ENCODE peak calls at places on chromosomes 2 and 18, in four cellular contexts. L is adrenal gland, D is transverse colon, R is HCT116. P is an unnamed sample.

GRCh38 chr18:46275370-46275769 is 171.2 kb downstream of the HAUS1 start:
- DNase-seq in L (no peak), D (no peak), R (no peak), P (no peak)

GRCh38 chr2:173982918-173983317 is 17.7 kb upstream of the SP3 start:
- DNase-seq in L (no peak), D (no peak), R (no peak), P (no peak)

GRCh38 chr2:175156534-175156933 is 11.5 kb downstream of the ATF2 start:
- DNase-seq in L (no peak), D (peak), R (no peak), P (no peak)

GRCh38 chr2:236544362-236544761 is 25.3 kb upstream of the ACKR3 start:
- DNase-seq in L (no peak), D (no peak), R (no peak), P (no peak)

GRCh38 chr18:2478662-2479061 is 92.6 kb downstream of the METTL4 start:
- DNase-seq in L (no peak), D (no peak), R (no peak), P (no peak)

GRCh38 chr2:167289651-167290410 is 401.6 kb downstream of the XIRP2 start:
- DNase-seq in L (no peak), D (no peak), R (no peak), P (peak)

GRCh38 chr18:50924372-50924771 is 43.5 kb upstream of the ELAC1 start:
- DNase-seq in L (no peak), D (no peak), R (no peak), P (no peak)

GRCh38 chr2:198546091-198546490 is 741.7 kb downstream of the PLCL1 start:
- DNase-seq in L (no peak), D (no peak), R (no peak), P (no peak)

GRCh38 chr2:168315331-168316072 is 68.1 kb upstream of the STK39 start:
- DNase-seq in L (no peak), D (no peak), R (no peak), P (no peak)

GRCh38 chr2:218832081-218832480 is 478 bp upstream of the PRKAG3 start:
- DNase-seq in L (no peak), D (no peak), R (no peak), P (no peak)

GRCh38 chr2:27336173-27336572 is 13.3 kb upstream of the MPV17 start:
- DNase-seq in L (no peak), D (no peak), R (no peak), P (no peak)

GRCh38 chr18:519019-519879 is 18.7 kb upstream of the COLEC12 start:
- DNase-seq in L (peak), D (peak), R (no peak), P (no peak)

GRCh38 chr2:207854484-207855386 is 85.0 kb upstream of the FZD5 start:
- DNase-seq in L (no peak), D (no peak), R (no peak), P (no peak)

GRCh38 chr2:128178650-128179460 is 87.9 kb downstream of the UGGT1 start:
- DNase-seq in L (peak), D (peak), R (peak), P (peak)

GRCh38 chr2:1729264-1729663 is 15.1 kb downstream of the PXDN start:
- DNase-seq in L (no peak), D (no peak), R (no peak), P (no peak)

GRCh38 chr18:24876266-24876665 is 415.8 kb downstream of the HRH4 start:
- DNase-seq in L (no peak), D (no peak), R (no peak), P (no peak)

GRCh38 chr2:161308178-161308955 is at the start of gene PSMD14:
- DNase-seq in L (peak), D (peak), R (peak), P (peak)
- TF ChIP-seq POLR2A in L (peak), D (peak), R (peak), P (peak)

GRCh38 chr2:67565761-67566160 is 168.6 kb downstream of the ETAA1 start:
- DNase-seq in L (no peak), D (no peak), R (no peak), P (no peak)

GRCh38 chr2:67566292-67566691 is 169.2 kb downstream of the ETAA1 start:
- DNase-seq in L (no peak), D (no peak), R (no peak), P (no peak)

GRCh38 chr2:67566958-67567635 is 170.0 kb downstream of the ETAA1 start:
- DNase-seq in L (no peak), D (no peak), R (no peak), P (no peak)

GRCh38 chr2:67564076-67564475 is 166.9 kb downstream of the ETAA1 start:
- DNase-seq in L (no peak), D (no peak), R (no peak), P (no peak)

GRCh38 chr2:67564626-67565025 is 167.5 kb downstream of the ETAA1 start:
- DNase-seq in L (no peak), D (no peak), R (no peak), P (no peak)
- TF ChIP-seq POLR2A in L (no peak), D (no peak), R (no peak), P (no peak)

GRCh38 chr2:96962567-96963203 is 23.7 kb downstream of the FAM178B start:
- DNase-seq in L (no peak), D (peak), R (no peak), P (no peak)

GRCh38 chr2:96959406-96960110 is 26.8 kb downstream of the FAM178B start:
- DNase-seq in L (no peak), D (no peak), R (no peak), P (no peak)

GRCh38 chr2:96960956-96961350 is 25.4 kb downstream of the FAM178B start:
- DNase-seq in L (no peak), D (no peak), R (no peak), P (no peak)

GRCh38 chr2:96961551-96961950 is 24.8 kb downstream of the FAM178B start:
- DNase-seq in L (no peak), D (no peak), R (no peak), P (no peak)

GRCh38 chr2:96960271-96960955 is 26.0 kb downstream of the FAM178B start:
- DNase-seq in L (peak), D (peak), R (peak), P (peak)
- TF ChIP-seq POLR2A in L (no peak), D (no peak), R (no peak), P (no peak)

GRCh38 chr2:181123798-181124217 is 143.4 kb downstream of the UBE2E3 start:
- DNase-seq in L (no peak), D (peak), R (no peak), P (no peak)

GRCh38 chr2:181124499-181124898 is 144.1 kb downstream of the UBE2E3 start:
- DNase-seq in L (no peak), D (no peak), R (no peak), P (no peak)

GRCh38 chr2:181125364-181125763 is 145.0 kb downstream of the UBE2E3 start:
- DNase-seq in L (no peak), D (no peak), R (no peak), P (no peak)

GRCh38 chr2:181128199-181128598 is 147.8 kb downstream of the UBE2E3 start:
- DNase-seq in L (no peak), D (no peak), R (no peak), P (no peak)

DNA sequence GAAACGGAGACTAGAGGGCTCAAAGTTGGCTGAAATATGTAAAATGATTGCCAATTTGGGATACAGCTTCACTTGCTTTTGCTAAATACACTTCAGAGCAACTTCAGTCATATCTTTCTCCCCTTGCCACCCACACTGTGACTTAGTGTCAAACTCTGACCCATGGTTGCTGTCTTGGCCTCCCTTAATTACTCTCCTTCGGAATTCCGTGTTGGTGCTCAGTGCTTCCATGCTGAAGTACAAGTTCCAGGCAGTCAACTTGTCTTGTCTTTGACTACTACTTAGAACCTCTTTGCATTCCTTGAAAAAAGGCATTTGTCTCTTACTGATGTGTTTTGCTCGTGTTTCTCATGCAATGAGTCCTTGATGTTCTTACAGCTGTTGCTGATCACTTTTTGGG is 145.9 kb downstream of the UBE2E3 start:
- DNase-seq in L (no peak), D (no peak), R (no peak), P (no peak)
- TF ChIP-seq POLR2A in L (no peak), D (no peak), R (no peak), P (no peak)

GRCh38 chr2:44748-45341 is 1.5 kb downstream of the FAM110C start:
- DNase-seq in L (no peak), D (peak), R (no peak), P (no peak)

GRCh38 chr2:45342-46130 is 769 bp downstream of the FAM110C start:
- DNase-seq in L (peak), D (peak), R (no peak), P (no peak)

GRCh38 chr2:47346-48218 is 1.3 kb upstream of the FAM110C start:
- DNase-seq in L (no peak), D (peak), R (no peak), P (no peak)

GRCh38 chr2:46131-46470 is 204 bp downstream of the FAM110C start:
- DNase-seq in L (no peak), D (no peak), R (no peak), P (no peak)

DNA sequence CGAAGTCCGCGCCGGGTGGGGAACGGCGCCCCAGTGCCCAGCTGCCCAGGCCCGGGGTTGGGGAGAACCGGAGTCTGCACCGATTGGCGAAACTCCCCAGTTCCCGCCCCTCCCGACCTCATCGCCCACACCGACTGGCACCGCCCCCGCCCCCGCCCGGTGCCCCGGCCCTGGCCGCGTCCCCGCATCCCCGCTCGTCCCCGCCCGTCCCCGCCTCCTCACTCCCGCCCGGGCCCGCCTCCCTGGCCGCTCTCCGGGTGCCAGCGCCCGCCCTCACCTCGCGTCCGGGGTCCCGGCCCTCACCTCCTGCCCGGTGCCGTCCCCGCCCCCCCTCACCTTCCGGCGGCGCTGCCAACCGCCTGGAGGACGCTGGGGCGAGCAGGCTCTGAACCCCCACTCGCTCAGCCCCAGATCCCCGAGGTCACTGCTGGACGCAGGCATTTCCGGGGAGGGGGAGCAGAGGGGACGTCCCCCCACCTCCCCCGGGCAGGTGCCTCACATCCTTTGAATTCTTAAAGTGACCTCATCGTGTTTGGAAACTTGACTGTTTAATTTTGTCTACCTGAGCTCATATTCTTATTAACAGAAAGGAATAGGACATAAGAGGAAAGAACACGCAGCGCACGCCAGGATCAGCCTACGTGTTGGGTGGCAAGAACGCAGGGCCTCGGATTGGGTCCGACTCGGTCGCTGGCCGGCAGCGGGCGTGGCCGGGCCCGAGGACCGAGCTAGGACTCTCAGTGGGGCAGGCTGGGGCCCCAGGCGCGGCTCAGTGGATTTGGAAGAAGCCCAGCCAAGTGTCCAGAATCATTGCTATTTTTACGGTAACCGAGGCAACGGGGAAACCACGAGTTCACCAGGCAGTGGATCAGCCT is at the start of gene FAM110C:
- DNase-seq in L (peak), D (peak), R (no peak), P (no peak)
- TF ChIP-seq POLR2A in L (no peak), D (peak), R (no peak), P (no peak)

DNA sequence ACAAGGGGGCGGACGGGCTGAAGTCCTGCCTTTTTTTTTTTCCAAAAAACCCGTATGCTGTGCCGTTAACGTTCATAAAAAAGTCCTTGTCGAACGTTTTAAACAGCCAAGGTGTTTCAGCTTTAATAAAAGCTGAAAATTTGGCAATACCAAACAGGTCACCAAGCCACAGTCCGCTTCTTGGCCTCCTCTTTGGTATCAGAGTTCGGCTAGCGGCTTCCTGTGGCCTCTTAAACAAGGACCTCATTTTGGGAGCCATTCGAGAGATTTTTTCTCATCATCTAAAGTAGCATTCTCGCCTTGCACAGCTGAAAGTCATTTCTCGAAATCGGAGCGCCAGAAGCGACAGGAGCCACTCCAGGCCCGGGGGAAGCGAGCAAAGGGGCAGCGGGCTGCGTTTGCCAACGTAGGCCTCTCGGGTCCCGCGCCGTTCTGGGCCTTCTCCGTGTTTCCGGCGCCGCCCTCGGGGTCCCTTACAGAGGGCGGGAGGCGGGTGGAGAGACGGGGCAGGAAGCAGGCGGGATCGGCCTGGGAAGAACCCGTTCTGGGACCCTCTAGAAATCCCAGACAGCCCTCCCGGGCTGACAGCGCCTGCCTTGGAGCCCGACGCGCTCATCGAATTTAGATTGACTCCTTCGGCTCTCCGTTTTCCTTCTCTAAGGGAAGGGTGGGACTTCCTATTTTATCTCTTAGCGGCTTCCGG is 560 bp upstream of the ZNF407 start:
- DNase-seq in L (peak), D (peak), R (no peak), P (no peak)
- TF ChIP-seq POLR2A in L (no peak), D (no peak), R (no peak), P (no peak)

GRCh38 chr18:22325396-22325795 is 92.3 kb downstream of the CTAGE1 start:
- DNase-seq in L (no peak), D (no peak), R (no peak), P (no peak)

GRCh38 chr18:22320736-22321135 is 97.0 kb downstream of the CTAGE1 start:
- DNase-seq in L (no peak), D (no peak), R (no peak), P (no peak)

GRCh38 chr18:22320155-22320554 is 97.6 kb downstream of the CTAGE1 start:
- DNase-seq in L (no peak), D (no peak), R (no peak), P (no peak)

GRCh38 chr18:22322251-22322691 is 95.4 kb downstream of the CTAGE1 start:
- DNase-seq in L (peak), D (no peak), R (no peak), P (no peak)

DNA sequence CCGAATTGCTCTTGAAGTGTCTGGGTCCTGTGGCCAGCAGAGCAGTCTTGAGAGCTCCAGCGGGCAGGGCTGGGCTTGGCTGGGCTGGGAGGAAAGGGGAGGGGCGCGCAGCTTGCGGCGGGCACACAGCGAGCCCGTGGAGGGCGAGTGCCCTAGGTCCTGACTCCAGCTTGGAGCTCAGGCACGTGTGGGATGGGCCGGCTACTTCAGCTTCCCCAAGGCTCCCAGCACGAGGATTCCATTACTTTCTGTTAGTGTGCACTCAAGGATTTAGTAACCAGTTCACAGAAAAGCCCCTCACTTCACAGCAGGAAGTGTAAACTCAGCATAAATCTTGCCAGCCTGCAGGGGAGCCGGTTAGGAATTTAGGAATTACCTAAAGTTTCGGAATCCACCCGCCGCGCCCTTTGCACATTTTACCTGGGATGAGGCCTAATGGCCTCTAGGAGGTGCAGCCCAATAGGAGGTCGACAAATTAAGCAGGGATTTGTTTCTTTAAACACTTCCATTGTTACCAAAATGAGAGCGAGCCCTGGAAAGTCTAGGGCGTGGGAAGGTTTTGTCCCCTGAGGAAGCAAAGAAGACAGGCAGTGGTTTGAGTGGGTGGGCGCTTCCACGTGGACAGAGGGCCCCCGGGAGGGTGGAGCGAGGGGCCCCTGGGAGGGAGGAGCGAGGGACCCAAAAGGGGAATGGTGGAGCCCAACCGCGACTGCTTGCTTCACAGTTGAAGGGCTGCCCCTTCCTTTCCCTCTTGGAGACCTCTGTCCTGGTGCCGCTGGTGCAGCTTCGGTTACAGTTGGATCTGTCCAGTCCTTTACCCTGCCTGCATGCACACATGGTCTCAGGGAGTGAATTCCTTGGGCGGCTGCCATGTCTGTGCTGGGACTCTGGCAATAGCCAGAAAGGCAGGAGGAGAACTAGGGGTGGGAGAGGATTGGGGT is 93.3 kb downstream of the CTAGE1 start:
- DNase-seq in L (peak), D (peak), R (no peak), P (no peak)
- TF ChIP-seq POLR2A in L (no peak), D (no peak), R (no peak), P (no peak)

GRCh38 chr2:172556284-172557033 is 569 bp downstream of the PDK1 start:
- DNase-seq in L (peak), D (peak), R (peak), P (peak)
- TF ChIP-seq POLR2A in L (no peak), D (no peak), R (no peak), P (no peak)

DNA sequence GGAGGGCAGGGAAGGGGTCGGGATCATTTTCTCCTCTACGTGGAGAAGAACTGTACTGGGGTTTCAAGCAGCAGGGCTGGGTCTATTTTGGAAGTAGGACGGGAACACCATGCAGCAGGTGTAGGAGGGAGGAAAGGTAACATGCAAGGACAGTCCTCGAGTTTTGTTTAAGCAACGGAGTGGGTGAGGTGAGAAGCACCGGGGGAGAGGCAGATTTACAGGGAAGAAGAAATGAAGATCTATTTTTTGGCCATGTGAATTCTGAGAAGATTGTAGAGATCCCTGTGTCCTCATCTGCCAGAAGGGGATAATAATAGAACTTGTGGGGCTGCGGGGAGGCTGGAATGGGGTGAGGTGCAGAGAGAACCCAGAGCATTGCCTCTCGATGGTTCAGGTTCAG is 85.6 kb downstream of the INPP5D start:
- DNase-seq in L (no peak), D (no peak), R (no peak), P (no peak)
- TF ChIP-seq POLR2A in L (no peak), D (no peak), R (no peak), P (no peak)

P was measured in H54.